ENCODE peak calls at places on chromosomes 3 and 15, in seven cellular contexts. Z is tibial artery, U is Panc1, T is lower lobe of right lung, J is RWPE1, C is astrocyte of the spinal cord, P is cardiac muscle cell. D is an unnamed sample.

GRCh38 chr3:52244061-52244628 is 1.4 kb upstream of the PPM1M start:
- DNase-seq in Z (peak), U (no peak), T (peak), J (peak), C (no peak), P (no peak), D (no peak)

GRCh38 chr15:62848631-62849050 is 193.9 kb upstream of the TPM1 start:
- DNase-seq in Z (no peak), U (no peak), T (no peak), J (no peak), C (no peak), P (peak), D (peak)

GRCh38 chr3:73461582-73461981 is 163.2 kb downstream of the PDZRN3 start:
- DNase-seq in Z (no peak), U (no peak), T (no peak), J (no peak), C (no peak), P (peak), D (no peak)

GRCh38 chr3:161296814-161297213 is 74.5 kb downstream of the SPTSSB start:
- DNase-seq in Z (no peak), U (no peak), T (no peak), J (no peak), C (no peak), P (no peak), D (no peak)

GRCh38 chr15:98668566-98669308 is 20.4 kb downstream of the IGF1R start:
- DNase-seq in Z (no peak), U (no peak), T (no peak), J (peak), C (peak), P (no peak), D (no peak)

GRCh38 chr15:31300981-31301686 is 25.5 kb upstream of the KLF13 start:
- DNase-seq in Z (no peak), U (no peak), T (no peak), J (no peak), C (no peak), P (no peak), D (no peak)

GRCh38 chr15:63041982-63042878 is at the start of gene TPM1:
- DNase-seq in Z (peak), U (no peak), T (peak), J (peak), C (peak), P (peak), D (peak)

GRCh38 chr3:134568790-134569189 is 82.0 kb downstream of the KY start:
- DNase-seq in Z (no peak), U (no peak), T (no peak), J (no peak), C (no peak), P (no peak), D (no peak)

GRCh38 chr15:58473720-58474119 is 41.9 kb downstream of the LIPC start:
- DNase-seq in Z (no peak), U (no peak), T (no peak), J (peak), C (peak), P (peak), D (no peak)

GRCh38 chr15:40058476-40059140 is 19.6 kb upstream of the SRP14 start:
- DNase-seq in Z (no peak), U (no peak), T (no peak), J (no peak), C (peak), P (peak), D (no peak)

GRCh38 chr15:52855157-52855556 is 65.0 kb upstream of the ONECUT1 start:
- DNase-seq in Z (no peak), U (no peak), T (no peak), J (no peak), C (no peak), P (no peak), D (no peak)

GRCh38 chr3:115381573-115381912 is 234.5 kb upstream of the ZBTB20 start:
- DNase-seq in Z (no peak), U (no peak), T (no peak), J (no peak), C (no peak), P (peak), D (no peak)

GRCh38 chr15:58597943-58598828 is 151.3 kb downstream of the ADAM10 start:
- DNase-seq in Z (no peak), U (no peak), T (no peak), J (no peak), C (no peak), P (no peak), D (no peak)

GRCh38 chr3:194281766-194282165 is 69.4 kb downstream of the CPN2 start:
- DNase-seq in Z (no peak), U (no peak), T (peak), J (no peak), C (no peak), P (no peak), D (no peak)

GRCh38 chr15:35167675-35168074 is 82.6 kb upstream of the NANOGP8 start:
- DNase-seq in Z (no peak), U (no peak), T (no peak), J (no peak), C (no peak), P (no peak), D (no peak)

GRCh38 chr15:98856540-98856907 is 151.1 kb downstream of the PGPEP1L start:
- DNase-seq in Z (no peak), U (no peak), T (no peak), J (no peak), C (peak), P (no peak), D (no peak)

GRCh38 chr3:130528120-130528519 is 11.1 kb downstream of the COL6A6 start:
- DNase-seq in Z (no peak), U (no peak), T (no peak), J (no peak), C (no peak), P (no peak), D (no peak)

GRCh38 chr3:183178833-183179549 is 16.5 kb upstream of the LAMP3 start:
- DNase-seq in Z (no peak), U (no peak), T (peak), J (peak), C (peak), P (peak), D (peak)

GRCh38 chr3:113241292-113242033 is 30.1 kb downstream of the BOC start:
- DNase-seq in Z (no peak), U (no peak), T (no peak), J (no peak), C (peak), P (peak), D (no peak)

GRCh38 chr3:159881828-159882309 is 106.8 kb upstream of the IL12A start:
- DNase-seq in Z (no peak), U (no peak), T (peak), J (peak), C (peak), P (no peak), D (no peak)

GRCh38 chr15:88335074-88335473 is 78.5 kb upstream of the NTRK3 start:
- DNase-seq in Z (no peak), U (no peak), T (no peak), J (no peak), C (no peak), P (no peak), D (no peak)

GRCh38 chr15:88334436-88334835 is 77.9 kb upstream of the NTRK3 start:
- DNase-seq in Z (no peak), U (no peak), T (no peak), J (no peak), C (peak), P (no peak), D (no peak)

GRCh38 chr15:88341653-88342052 is 85.1 kb upstream of the NTRK3 start:
- DNase-seq in Z (no peak), U (no peak), T (no peak), J (no peak), C (no peak), P (no peak), D (no peak)

GRCh38 chr15:88342666-88343065 is 86.1 kb upstream of the NTRK3 start:
- DNase-seq in Z (no peak), U (no peak), T (no peak), J (no peak), C (no peak), P (no peak), D (no peak)

DNA sequence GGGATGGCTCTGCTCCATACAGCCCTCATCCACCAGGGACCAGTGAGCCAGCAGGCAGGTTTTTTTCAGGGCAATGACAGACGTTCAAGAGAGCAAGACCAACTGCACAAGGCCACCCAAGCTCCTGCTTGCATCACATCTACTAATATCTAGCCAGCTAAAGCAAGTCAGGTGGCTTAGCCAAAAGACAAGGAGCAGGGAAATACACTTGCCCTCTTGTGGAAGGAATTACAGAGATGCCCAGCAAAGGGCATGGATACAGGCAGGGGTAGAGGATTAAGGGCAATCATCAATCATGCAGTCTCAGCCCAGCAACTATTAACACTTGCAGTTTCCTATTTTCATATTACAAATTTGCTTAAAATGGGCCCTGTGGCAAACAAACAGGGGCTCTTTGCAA is 81.5 kb upstream of the NTRK3 start:
- DNase-seq in Z (no peak), U (no peak), T (no peak), J (no peak), C (no peak), P (no peak), D (no peak)
- TF ChIP-seq CTCF in Z (no peak), U (peak), T (no peak), J (no peak), C (no peak), P (no peak), D (no peak)

GRCh38 chr3:24492971-24493551 is 1.6 kb downstream of the THRB start:
- DNase-seq in Z (no peak), U (no peak), T (no peak), J (no peak), C (no peak), P (no peak), D (no peak)

GRCh38 chr3:24494616-24495333 is at the start of gene THRB:
- DNase-seq in Z (peak), U (no peak), T (peak), J (peak), C (peak), P (peak), D (peak)

GRCh38 chr3:24496529-24497482 is 2.2 kb upstream of the THRB start:
- DNase-seq in Z (peak), U (no peak), T (peak), J (no peak), C (peak), P (peak), D (peak)

GRCh38 chr3:24495334-24495994 is 814 bp upstream of the THRB start:
- DNase-seq in Z (peak), U (no peak), T (peak), J (peak), C (no peak), P (peak), D (peak)

DNA sequence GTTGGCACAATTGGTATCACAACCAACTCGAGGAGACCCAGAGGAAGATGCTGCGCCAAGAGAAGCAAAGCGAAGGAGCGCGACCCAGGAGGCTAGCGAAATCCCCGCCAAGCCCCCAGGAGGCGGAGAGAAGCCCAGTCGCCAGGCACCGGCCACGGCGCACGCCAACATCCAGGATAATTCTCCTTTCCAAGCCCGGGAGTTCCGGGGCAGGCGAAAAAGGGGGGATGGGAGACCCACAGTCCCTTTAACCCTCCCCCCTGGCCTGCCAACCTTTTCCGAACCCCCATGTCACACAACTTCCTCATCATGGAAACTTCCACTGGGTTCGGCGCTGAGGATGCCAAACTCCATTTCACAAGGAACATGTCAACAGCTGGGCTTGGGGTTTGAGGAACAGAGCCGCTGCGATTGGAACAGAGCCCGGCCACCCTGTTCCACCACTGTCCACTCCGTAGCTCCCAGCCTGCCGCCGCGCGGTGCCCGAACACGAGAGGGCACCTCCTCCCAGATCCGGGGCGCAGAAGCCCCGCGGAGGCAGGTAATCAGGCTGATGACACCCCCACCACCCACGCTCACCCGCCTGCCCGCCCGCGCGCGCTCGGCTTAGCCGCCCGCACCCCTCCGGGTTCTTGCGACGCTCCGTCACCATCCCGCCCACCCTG is 567 bp downstream of the THRB start:
- DNase-seq in Z (peak), U (no peak), T (peak), J (peak), C (no peak), P (peak), D (peak)
- TF ChIP-seq CTCF in Z (peak), U (no peak), T (no peak), J (no peak), C (no peak), P (no peak), D (no peak)

GRCh38 chr3:197750863-197751737 is 1.4 kb downstream of the FYTTD1 start:
- DNase-seq in Z (peak), U (no peak), T (peak), J (peak), C (peak), P (peak), D (peak)

GRCh38 chr3:197756704-197757103 is 7.0 kb downstream of the FYTTD1 start:
- DNase-seq in Z (no peak), U (no peak), T (no peak), J (no peak), C (no peak), P (no peak), D (no peak)

GRCh38 chr3:197752107-197752506 is 2.4 kb downstream of the FYTTD1 start:
- DNase-seq in Z (no peak), U (no peak), T (no peak), J (no peak), C (no peak), P (no peak), D (no peak)

GRCh38 chr3:197750396-197750831 is 731 bp downstream of the FYTTD1 start:
- DNase-seq in Z (peak), U (no peak), T (peak), J (peak), C (peak), P (peak), D (peak)

DNA sequence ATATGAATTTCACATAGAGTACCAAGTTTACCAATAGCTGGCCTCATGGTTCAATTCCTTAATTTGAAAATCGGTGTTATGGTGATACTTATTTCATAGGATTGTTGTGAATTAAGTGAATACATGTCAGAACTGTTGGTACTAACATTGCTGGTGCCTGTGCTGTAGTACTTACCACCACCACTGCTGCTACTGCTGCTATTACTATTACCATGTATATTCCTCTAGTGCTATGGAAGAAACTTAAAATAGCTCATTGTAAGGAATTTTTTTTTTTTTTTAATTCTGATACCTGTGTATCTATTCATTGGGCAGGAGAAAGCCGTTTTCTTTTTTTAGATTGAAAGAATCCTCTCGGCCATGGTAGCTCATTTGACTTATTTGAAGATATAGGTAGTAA is 3.6 kb downstream of the FYTTD1 start:
- DNase-seq in Z (no peak), U (no peak), T (no peak), J (no peak), C (no peak), P (no peak), D (no peak)
- TF ChIP-seq CTCF in Z (no peak), U (no peak), T (no peak), J (no peak), C (no peak), P (no peak), D (no peak)

GRCh38 chr3:60989893-60990740 is 261.1 kb downstream of the FHIT start:
- DNase-seq in Z (no peak), U (no peak), T (no peak), J (no peak), C (no peak), P (no peak), D (no peak)
- TF ChIP-seq CTCF in Z (no peak), U (no peak), T (no peak), J (no peak), C (no peak), P (no peak), D (no peak)

GRCh38 chr3:47711596-47711995 is 70.1 kb downstream of the SMARCC1 start:
- DNase-seq in Z (no peak), U (no peak), T (no peak), J (no peak), C (no peak), P (no peak), D (no peak)

GRCh38 chr3:47712398-47712797 is 69.3 kb downstream of the SMARCC1 start:
- DNase-seq in Z (no peak), U (no peak), T (no peak), J (no peak), C (no peak), P (no peak), D (no peak)

GRCh38 chr3:47714606-47715005 is 67.1 kb downstream of the SMARCC1 start:
- DNase-seq in Z (no peak), U (no peak), T (no peak), J (no peak), C (no peak), P (no peak), D (no peak)

GRCh38 chr3:47715928-47716327 is 65.8 kb downstream of the SMARCC1 start:
- DNase-seq in Z (no peak), U (peak), T (no peak), J (no peak), C (peak), P (peak), D (no peak)

DNA sequence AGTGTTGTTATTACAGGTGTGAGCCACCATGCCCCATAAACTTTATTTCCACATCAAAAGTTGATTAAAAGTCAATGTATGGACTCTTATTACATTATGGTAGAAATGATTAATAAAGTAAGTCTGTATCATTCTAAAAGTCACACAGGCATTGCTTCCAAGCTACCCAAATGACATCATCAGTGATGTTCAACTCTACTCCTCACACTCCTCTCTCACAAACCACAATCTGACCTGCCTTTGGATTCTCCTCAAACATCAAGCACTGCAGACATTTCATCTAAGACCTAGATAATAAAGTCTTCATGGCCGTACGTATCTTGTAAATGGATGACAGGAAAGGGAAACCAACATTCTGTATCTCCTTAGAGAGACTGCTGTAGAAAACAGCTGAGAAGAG is 68.0 kb downstream of the SMARCC1 start:
- DNase-seq in Z (no peak), U (no peak), T (no peak), J (no peak), C (no peak), P (no peak), D (no peak)
- TF ChIP-seq CTCF in Z (no peak), U (no peak), T (no peak), J (no peak), C (no peak), P (no peak), D (no peak)

GRCh38 chr3:116863842-116864626 is 154.5 kb downstream of the TUSC7 start:
- DNase-seq in Z (no peak), U (peak), T (no peak), J (peak), C (peak), P (peak), D (peak)
- TF ChIP-seq CTCF in Z (peak), U (peak), T (peak), J (no peak), C (peak), P (peak), D (no peak)

DNA sequence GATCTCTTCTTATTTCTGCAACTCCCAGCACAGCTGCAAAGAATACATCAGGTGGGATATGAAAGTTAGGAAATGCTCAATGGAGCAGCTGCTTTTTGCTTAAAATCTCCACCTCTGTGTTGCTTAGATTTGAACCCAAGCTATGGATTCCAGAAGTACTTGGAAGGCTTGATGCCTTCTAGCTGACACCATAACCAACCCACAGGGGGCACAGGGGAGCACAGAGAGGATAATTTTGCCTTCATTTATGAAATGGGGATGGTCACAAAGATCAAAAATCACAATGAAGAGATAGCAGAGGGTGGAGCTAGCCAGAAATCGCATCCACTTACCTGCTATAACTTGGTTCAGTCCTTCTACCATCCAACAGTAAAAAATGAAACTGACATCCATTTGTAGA is 75.7 kb downstream of the DUT start:
- DNase-seq in Z (no peak), U (no peak), T (no peak), J (no peak), C (no peak), P (no peak), D (no peak)
- TF ChIP-seq CTCF in Z (no peak), U (peak), T (no peak), J (no peak), C (peak), P (peak), D (no peak)